ENCODE peak calls at places on chromosomes 7 and 10, in eight cellular contexts. Y is IMR-90, X is BE2C, A is PC-3, U is tibial nerve, S is GM23248, C is HAP-1, B is suprapubic skin. P is an unnamed sample.

GRCh38 chr10:27844223-27844622 is 98.6 kb upstream of the MKX start:
- DNase-seq in X (no peak), Y (no peak), A (no peak), S (no peak), U (no peak), B (no peak), C (no peak), P (no peak)

GRCh38 chr10:75403144-75404022 is 1.8 kb upstream of the ZNF503 start:
- DNase-seq in X (no peak), A (peak; percentile 65), S (peak; percentile 75), Y (no peak), U (peak; percentile 14), C (peak; percentile 33), B (no peak), P (no peak)

GRCh38 chr7:114852275-114852674 is 69.6 kb upstream of the MDFIC start:
- DNase-seq in U (no peak), A (no peak), X (no peak), B (no peak), Y (no peak), S (no peak), C (no peak), P (no peak)

GRCh38 chr7:8115547-8116402 is 146.2 kb downstream of the ICA1 start:
- DNase-seq in Y (no peak), C (no peak), B (no peak), X (no peak), S (no peak), U (no peak), A (no peak), P (no peak)

GRCh38 chr10:48595533-48595932 is 9.3 kb downstream of the ARHGAP22 start:
- DNase-seq in C (no peak), Y (no peak), A (no peak), U (no peak), X (no peak), B (no peak), S (no peak), P (no peak)

GRCh38 chr7:122858310-122858709 is 27.9 kb downstream of the CADPS2 start:
- DNase-seq in X (no peak), S (no peak), U (no peak), Y (no peak), C (no peak), A (no peak), B (no peak), P (no peak)

GRCh38 chr7:3267928-3268690 is 32.9 kb upstream of the SDK1 start:
- DNase-seq in U (no peak), Y (peak; percentile 99), A (peak; percentile 88), S (peak; percentile 67), X (no peak), C (no peak), B (no peak), P (peak; percentile 7)

GRCh38 chr10:103232772-103233488 is 12.8 kb upstream of the RPEL1 start:
- DNase-seq in A (peak; percentile 89), Y (peak; percentile 83), X (no peak), S (peak; percentile 22), U (no peak), B (no peak), C (peak; percentile 77), P (no peak)

GRCh38 chr7:33698692-33699128 is 206.6 kb upstream of the BMPER start:
- DNase-seq in A (no peak), X (no peak), B (no peak), Y (no peak), C (no peak), U (no peak), S (no peak), P (no peak)

GRCh38 chr7:158443688-158444483 is 143.7 kb downstream of the PTPRN2 start:
- DNase-seq in C (no peak), U (no peak), Y (no peak), B (peak; percentile 70), A (no peak), S (no peak), X (no peak), P (no peak)

GRCh38 chr7:148664319-148664718 is 34.4 kb upstream of the CUL1 start:
- DNase-seq in C (no peak), S (peak; percentile 48), B (no peak), U (peak; percentile 47), A (no peak), Y (peak; percentile 27), X (no peak), P (no peak)

GRCh38 chr10:102682441-102682840 is 31.8 kb downstream of the ARL3 start:
- DNase-seq in U (no peak), B (peak; percentile 44), Y (no peak), S (no peak), C (no peak), A (no peak), X (no peak), P (no peak)

GRCh38 chr10:109480836-109481235 is 442.5 kb downstream of the XPNPEP1 start:
- DNase-seq in X (no peak), A (no peak), U (no peak), B (no peak), C (no peak), S (peak; percentile 43), Y (no peak), P (no peak)

GRCh38 chr10:112374724-112375541 is 1.0 kb downstream of the ACSL5 start:
- DNase-seq in C (no peak), S (peak; percentile 22), Y (no peak), X (no peak), U (no peak), A (no peak), B (no peak), P (no peak)

GRCh38 chr7:18978108-18978495 is 139.3 kb downstream of the TWIST1 start:
- DNase-seq in Y (peak; percentile 95), C (no peak), S (peak; percentile 95), X (no peak), A (peak; percentile 94), B (no peak), U (no peak), P (peak; percentile 88)

GRCh38 chr10:6667679-6668270 is 87.7 kb upstream of the PRKCQ start:
- DNase-seq in U (no peak), S (peak; percentile 58), A (peak; percentile 43), C (peak; percentile 59), Y (peak; percentile 43), B (no peak), X (peak; percentile 23), P (no peak)

GRCh38 chr10:131546086-131546810 is 234.7 kb upstream of the TCERG1L start:
- DNase-seq in S (no peak), B (no peak), C (no peak), U (no peak), A (peak; percentile 33), X (no peak), Y (no peak), P (no peak)

GRCh38 chr10:63651864-63652263 is 130.7 kb downstream of the REEP3 start:
- DNase-seq in Y (no peak), S (no peak), X (no peak), B (no peak), C (no peak), U (no peak), A (no peak), P (no peak)

GRCh38 chr10:1736180-1736971 is 949 bp downstream of the ADARB2 start:
- DNase-seq in S (no peak), X (no peak), B (no peak), U (no peak), Y (no peak), C (no peak), A (no peak), P (no peak)

DNA sequence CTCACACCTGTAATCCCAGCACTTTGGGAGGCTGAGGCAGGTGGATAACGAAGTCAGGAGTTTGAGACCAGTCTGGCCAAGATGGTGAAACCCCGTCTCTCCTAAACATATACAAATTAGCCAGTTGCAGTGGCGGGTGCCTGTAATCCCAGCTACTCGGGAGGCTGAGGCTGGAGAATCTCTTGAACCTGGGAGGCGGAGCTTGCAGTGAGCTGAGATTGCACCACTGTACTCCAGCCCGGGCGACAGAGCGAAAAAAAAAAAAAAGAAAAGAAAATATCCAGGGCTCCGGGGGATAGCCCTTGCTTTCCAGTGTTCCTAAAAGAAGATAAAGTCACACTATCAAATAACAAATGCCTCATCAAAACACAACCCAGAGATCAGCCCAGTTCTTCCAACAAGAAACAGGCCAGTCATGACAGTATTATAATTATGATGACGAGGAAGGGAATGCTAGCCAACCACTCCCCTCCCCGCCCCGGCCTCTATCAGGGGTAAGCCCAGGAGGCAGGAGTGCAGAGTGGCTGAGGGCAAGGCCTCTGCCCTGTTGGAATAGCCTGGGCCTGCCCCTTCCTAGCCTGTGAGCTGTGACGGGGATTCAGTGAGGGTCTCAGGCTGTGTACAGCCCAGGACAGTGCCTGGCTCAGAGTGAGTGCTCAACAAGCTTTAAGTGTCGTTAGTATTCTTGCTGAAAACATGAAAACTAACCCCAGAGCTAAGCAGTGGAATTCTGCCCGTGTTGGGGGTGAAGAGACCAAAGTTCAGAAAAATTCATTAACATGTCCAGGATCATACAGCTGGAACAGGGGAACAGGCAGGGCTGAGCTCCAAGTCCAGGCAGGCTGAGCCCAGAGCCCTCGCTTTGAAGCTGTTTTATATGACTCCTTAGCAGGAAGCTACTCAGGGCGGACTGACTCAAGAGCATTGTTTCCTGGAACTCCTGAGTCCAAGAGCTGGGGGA is 54.3 kb downstream of the FAM241B start:
- DNase-seq in Y (peak; percentile 22), C (no peak), U (no peak), X (peak; percentile 30), B (peak; percentile 4), S (peak; percentile 45), A (peak; percentile 63), P (no peak)
- H3K27me3 ChIP-seq in Y (peaks cover 59% of the 10 kb centered on the region), C (peaks cover 3% of the 10 kb centered on the region), U (peaks cover 13% of the 10 kb centered on the region), X (peaks cover 5% of the 10 kb centered on the region), B (peaks cover 8% of the 10 kb centered on the region), S (peaks cover 70% of the 10 kb centered on the region), A (peaks cover 26% of the 10 kb centered on the region), P (peaks cover 28% of the 10 kb centered on the region)

GRCh38 chr7:132347129-132347528 is 229.1 kb downstream of the PLXNA4 start:
- DNase-seq in B (no peak), A (no peak), S (no peak), U (no peak), X (no peak), Y (no peak), C (no peak), P (no peak)
- H3K27me3 ChIP-seq in B (peaks cover 28% of the 10 kb centered on the region), A (peaks cover 42% of the 10 kb centered on the region), S (peaks cover 6% of the 10 kb centered on the region), U (peaks cover 7% of the 10 kb centered on the region), X (no peaks in the 10 kb centered on the region), Y (no peaks in the 10 kb centered on the region), C (no peaks in the 10 kb centered on the region), P (no peaks in the 10 kb centered on the region)

DNA sequence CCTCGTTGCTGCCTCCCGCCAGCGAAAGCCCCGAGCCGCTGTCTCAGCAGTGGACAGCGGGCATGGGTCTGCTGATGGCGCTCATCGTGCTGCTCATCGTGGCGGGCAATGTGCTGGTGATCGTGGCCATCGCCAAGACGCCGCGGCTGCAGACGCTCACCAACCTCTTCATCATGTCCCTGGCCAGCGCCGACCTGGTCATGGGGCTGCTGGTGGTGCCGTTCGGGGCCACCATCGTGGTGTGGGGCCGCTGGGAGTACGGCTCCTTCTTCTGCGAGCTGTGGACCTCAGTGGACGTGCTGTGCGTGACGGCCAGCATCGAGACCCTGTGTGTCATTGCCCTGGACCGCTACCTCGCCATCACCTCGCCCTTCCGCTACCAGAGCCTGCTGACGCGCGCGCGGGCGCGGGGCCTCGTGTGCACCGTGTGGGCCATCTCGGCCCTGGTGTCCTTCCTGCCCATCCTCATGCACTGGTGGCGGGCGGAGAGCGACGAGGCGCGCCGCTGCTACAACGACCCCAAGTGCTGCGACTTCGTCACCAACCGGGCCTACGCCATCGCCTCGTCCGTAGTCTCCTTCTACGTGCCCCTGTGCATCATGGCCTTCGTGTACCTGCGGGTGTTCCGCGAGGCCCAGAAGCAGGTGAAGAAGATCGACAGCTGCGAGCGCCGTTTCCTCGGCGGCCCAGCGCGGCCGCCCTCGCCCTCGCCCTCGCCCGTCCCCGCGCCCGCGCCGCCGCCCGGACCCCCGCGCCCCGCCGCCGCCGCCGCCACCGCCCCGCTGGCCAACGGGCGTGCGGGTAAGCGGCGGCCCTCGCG is 795 bp downstream of the ADRB1 start:
- DNase-seq in A (no peak), X (no peak), C (no peak), U (no peak), B (no peak), S (no peak), Y (no peak), P (no peak)
- H3K27me3 ChIP-seq in A (peaks cover 63% of the 10 kb centered on the region), X (peaks cover 88% of the 10 kb centered on the region), C (no peaks in the 10 kb centered on the region), U (peaks cover 74% of the 10 kb centered on the region), B (peaks cover 39% of the 10 kb centered on the region), S (peaks cover 71% of the 10 kb centered on the region), Y (peaks cover 55% of the 10 kb centered on the region), P (peaks cover 32% of the 10 kb centered on the region)

GRCh38 chr7:91325731-91326130 is 61.5 kb downstream of the FZD1 start:
- DNase-seq in C (no peak), B (no peak), Y (no peak), X (no peak), U (no peak), S (no peak), A (no peak), P (no peak)
- H3K27me3 ChIP-seq in C (no peaks in the 10 kb centered on the region), B (no peaks in the 10 kb centered on the region), Y (peaks cover 4% of the 10 kb centered on the region), X (no peaks in the 10 kb centered on the region), U (no peaks in the 10 kb centered on the region), S (no peaks in the 10 kb centered on the region), A (peaks cover 4% of the 10 kb centered on the region), P (peaks cover 4% of the 10 kb centered on the region)